ENCODE peak calls at places on chromosomes 11 and 22, in nine cellular contexts. F is H1, R is cardiac muscle cell, N is NCI-H1092, K is mucosa of gallbladder, X is GM03348, O is mesenchymal stem cell, W is dorsolateral prefrontal cortex, H is pulmonary artery endothelial cell. T is an unnamed sample.
A peak's percentile ranks its signal among the peaks of the same experiment; 100 is the strongest.

GRCh38 chr11:125627236-125627910 is 2.4 kb downstream of the CHEK1 start:
- DNase-seq in F (no peak), R (no peak), N (no peak), K (no peak), X (no peak), O (no peak), W (no peak), H (no peak), T (no peak)

GRCh38 chr11:26248661-26249060 is 83.3 kb upstream of the ANO3 start:
- DNase-seq in F (no peak), R (no peak), N (no peak), K (no peak), X (no peak), O (no peak), W (no peak), H (no peak), T (no peak)

GRCh38 chr22:37232140-37232998 is 11.7 kb downstream of the RAC2 start:
- DNase-seq in F (no peak), R (no peak), N (no peak), K (no peak), X (no peak), O (no peak), W (no peak), H (no peak), T (no peak)

GRCh38 chr22:40533712-40534378 is 102.7 kb downstream of the MRTFA start:
- DNase-seq in F (no peak), R (peak; percentile 42), N (no peak), K (no peak), X (peak; percentile 62), O (peak; percentile 89), W (no peak), H (no peak), T (no peak)

GRCh38 chr22:32423664-32424063 is 11.6 kb upstream of the RTCB start:
- DNase-seq in F (no peak), R (no peak), N (no peak), K (no peak), X (no peak), O (no peak), W (no peak), H (no peak), T (no peak)

GRCh38 chr22:17217179-17217578 is 2.1 kb downstream of the ADA2 start:
- DNase-seq in F (no peak), R (no peak), N (no peak), K (no peak), X (no peak), O (no peak), W (no peak), H (no peak), T (no peak)

GRCh38 chr22:46056169-46057041 is 79.4 kb upstream of the WNT7B start:
- DNase-seq in F (no peak), R (no peak), N (no peak), K (no peak), X (peak; percentile 42), O (no peak), W (peak; percentile 82), H (no peak), T (no peak)

GRCh38 chr11:118223992-118224391 is 819 bp downstream of the JAML start:
- DNase-seq in F (no peak), R (no peak), N (no peak), K (no peak), X (no peak), O (no peak), W (no peak), H (no peak), T (no peak)

GRCh38 chr11:71365626-71366025 is 82.6 kb downstream of the DHCR7 start:
- DNase-seq in F (no peak), R (no peak), N (no peak), K (no peak), X (no peak), O (no peak), W (no peak), H (no peak), T (no peak)

GRCh38 chr11:10522921-10523320 is 18.1 kb downstream of the RNF141 start:
- DNase-seq in F (no peak), R (no peak), N (no peak), K (no peak), X (no peak), O (no peak), W (no peak), H (no peak), T (no peak)

GRCh38 chr11:62343822-62344609 is 6.8 kb downstream of the ASRGL1 start:
- DNase-seq in F (no peak), R (no peak), N (no peak), K (no peak), X (no peak), O (no peak), W (no peak), H (no peak), T (no peak)

GRCh38 chr11:17906436-17906835 is 106.4 kb downstream of the SERGEF start:
- DNase-seq in F (peak; percentile 73), R (peak; percentile 49), N (no peak), K (no peak), X (no peak), O (no peak), W (peak; percentile 35), H (no peak), T (peak; percentile 33)

GRCh38 chr11:68763181-68763721 is 11.9 kb upstream of the TESMIN start:
- DNase-seq in F (no peak), R (no peak), N (no peak), K (no peak), X (no peak), O (no peak), W (no peak), H (no peak), T (no peak)

GRCh38 chr11:112128483-112129121 is 35.3 kb downstream of the IL18 start:
- DNase-seq in F (no peak), R (no peak), N (peak; percentile 57), K (peak; percentile 67), X (peak; percentile 79), O (peak; percentile 89), W (peak; percentile 27), H (peak; percentile 17), T (no peak)

GRCh38 chr22:49983148-49984042 is 22.8 kb downstream of the PIM3 start:
- DNase-seq in F (peak; percentile 83), R (no peak), N (no peak), K (no peak), X (no peak), O (no peak), W (no peak), H (no peak), T (no peak)

GRCh38 chr11:61847914-61848581 is 19.9 kb downstream of the FADS2 start:
- DNase-seq in F (no peak), R (no peak), N (no peak), K (no peak), X (no peak), O (no peak), W (no peak), H (no peak), T (no peak)

GRCh38 chr22:36781656-36782627 is 6.0 kb upstream of the IFT27 start:
- DNase-seq in F (peak; percentile 97), R (peak; percentile 77), N (peak; percentile 21), K (peak; percentile 80), X (peak; percentile 91), O (peak; percentile 92), W (peak; percentile 70), H (peak; percentile 77), T (peak; percentile 65)

GRCh38 chr11:128913806-128914205 is 22.6 kb downstream of the KCNJ5 start:
- DNase-seq in F (no peak), R (no peak), N (no peak), K (no peak), X (no peak), O (no peak), W (no peak), H (no peak), T (no peak)

GRCh38 chr11:18907391-18907790 is 31.8 kb downstream of the MRGPRX1 start:
- DNase-seq in F (no peak), R (no peak), N (no peak), K (no peak), X (no peak), O (no peak), W (no peak), H (no peak), T (no peak)

GRCh38 chr22:44628273-44628672 is 73.7 kb upstream of the PRR5 start:
- DNase-seq in F (no peak), R (no peak), N (no peak), K (no peak), X (no peak), O (no peak), W (no peak), H (no peak), T (no peak)

GRCh38 chr11:128502736-128503135 is 84.6 kb downstream of the ETS1 start:
- DNase-seq in F (no peak), R (no peak), N (no peak), K (no peak), X (no peak), O (peak; percentile 97), W (no peak), H (peak; percentile 73), T (no peak)

GRCh38 chr11:65170058-65170534 is at the start of gene SPDYC:
- DNase-seq in F (peak; percentile 62), R (no peak), N (no peak), K (no peak), X (no peak), O (no peak), W (no peak), H (no peak), T (no peak)

GRCh38 chr11:66886317-66886588 is 29.4 kb downstream of the LRFN4 start:
- DNase-seq in F (no peak), R (no peak), N (no peak), K (no peak), X (no peak), O (no peak), W (no peak), H (no peak), T (no peak)